ENCODE peak calls at places on chromosomes 7 and 10, in eight cellular contexts. Q, Y, W, B, F, X, O and P are unnamed samples.
A peak's percentile ranks its signal among the peaks of the same experiment; 100 is the strongest.

GRCh38 chr7:158924956-158925355 is 68.6 kb downstream of the DYNC2I1 start:
- DNase-seq in X (no peak), Y (no peak), F (no peak), O (no peak), B (no peak), W (no peak), Q (no peak), P (no peak)

GRCh38 chr10:7027913-7028808 is 382.7 kb downstream of the SFMBT2 start:
- DNase-seq in O (no peak), X (no peak), Q (no peak), W (peak; percentile 17), B (no peak), Y (no peak), F (no peak), P (no peak)

GRCh38 chr7:150820578-150821198 is 20.1 kb downstream of the TMEM176A start:
- DNase-seq in Y (no peak), Q (peak; percentile 12), B (no peak), W (no peak), O (no peak), F (no peak), X (no peak), P (no peak)

GRCh38 chr10:77531441-77532001 is 106.1 kb downstream of the KCNMA1 start:
- DNase-seq in W (peak; percentile 87), X (peak; percentile 68), F (peak; percentile 84), B (peak; percentile 63), O (no peak), Y (no peak), Q (no peak), P (no peak)

GRCh38 chr7:46812047-46812672 is 769.8 kb downstream of the TNS3 start:
- DNase-seq in Y (no peak), O (no peak), B (no peak), X (no peak), W (no peak), Q (no peak), F (no peak), P (no peak)

GRCh38 chr7:12529971-12530710 is 40.4 kb upstream of the SCIN start:
- DNase-seq in B (no peak), W (no peak), Y (no peak), X (no peak), Q (no peak), O (no peak), F (no peak), P (no peak)

GRCh38 chr10:72587568-72587967 is 38.3 kb downstream of the MICU1 start:
- DNase-seq in Y (no peak), B (no peak), F (no peak), X (no peak), W (no peak), Q (no peak), O (no peak), P (no peak)

GRCh38 chr10:43199088-43199683 is 60.9 kb downstream of the CSGALNACT2 start:
- DNase-seq in X (no peak), F (peak; percentile 44), B (no peak), O (no peak), W (no peak), Y (no peak), Q (no peak), P (peak; percentile 87)

GRCh38 chr10:71835671-71836593 is 15.1 kb downstream of the PSAP start:
- DNase-seq in O (peak; percentile 46), B (no peak), Q (no peak), W (peak; percentile 90), X (peak; percentile 82), Y (no peak), F (peak; percentile 89), P (no peak)

GRCh38 chr7:134532155-134533089 is 5.1 kb downstream of the AKR1B10 start:
- DNase-seq in Y (no peak), W (no peak), B (no peak), F (no peak), X (no peak), O (no peak), Q (no peak), P (no peak)

GRCh38 chr10:62433181-62433692 is 59.1 kb downstream of the ZNF365 start:
- DNase-seq in Q (no peak), Y (no peak), X (peak; percentile 77), B (peak; percentile 64), O (no peak), W (peak; percentile 57), F (peak; percentile 63), P (no peak)

GRCh38 chr7:16627236-16627635 is 18.3 kb downstream of the ANKMY2 start:
- DNase-seq in Y (no peak), O (no peak), X (no peak), Q (no peak), W (no peak), B (no peak), F (no peak), P (no peak)

GRCh38 chr7:122412441-122412840 is 107.9 kb upstream of the FEZF1 start:
- DNase-seq in Y (no peak), O (no peak), Q (no peak), B (no peak), W (no peak), F (no peak), X (no peak), P (no peak)

GRCh38 chr7:124152859-124153692 is 120.2 kb upstream of the TMEM229A start:
- DNase-seq in F (no peak), O (peak; percentile 59), B (no peak), X (no peak), Q (no peak), Y (peak; percentile 6), W (peak; percentile 66), P (no peak)

GRCh38 chr7:92421676-92422435 is 25.4 kb upstream of the GATAD1 start:
- DNase-seq in B (no peak), Q (no peak), O (peak; percentile 73), F (no peak), W (no peak), X (no peak), Y (no peak), P (no peak)

GRCh38 chr7:127995157-127995865 is 35.9 kb downstream of the LRRC4 start:
- DNase-seq in Y (no peak), Q (no peak), O (no peak), W (no peak), B (no peak), F (no peak), X (no peak), P (no peak)

GRCh38 chr7:107154826-107155225 is 14.0 kb upstream of the HBP1 start:
- DNase-seq in Q (no peak), F (no peak), Y (no peak), B (no peak), O (no peak), X (no peak), W (no peak), P (no peak)

GRCh38 chr7:27921081-27921836 is 181.3 kb downstream of the TAX1BP1 start:
- DNase-seq in B (no peak), O (peak; percentile 71), F (no peak), X (no peak), Q (no peak), W (peak; percentile 83), Y (peak; percentile 70), P (no peak)

GRCh38 chr7:74066626-74067025 is 17.0 kb upstream of the LIMK1 start:
- DNase-seq in O (no peak), Q (no peak), X (no peak), W (no peak), F (peak; percentile 40), B (no peak), Y (no peak), P (no peak)

GRCh38 chr7:74063223-74063641 is 20.4 kb upstream of the LIMK1 start:
- DNase-seq in F (peak; percentile 45), O (no peak), X (no peak), W (no peak), Y (no peak), B (no peak), Q (no peak), P (no peak)

GRCh38 chr7:74061840-74062539 is 21.6 kb upstream of the LIMK1 start:
- DNase-seq in W (no peak), B (peak; percentile 90), X (peak; percentile 90), O (no peak), Y (no peak), Q (peak; percentile 95), F (peak; percentile 87), P (peak; percentile 94)

GRCh38 chr7:74064696-74065095 is 18.9 kb upstream of the LIMK1 start:
- DNase-seq in X (no peak), Y (no peak), F (peak; percentile 33), B (no peak), O (no peak), W (no peak), Q (no peak), P (no peak)

GRCh38 chr7:74063646-74064045 is 20.0 kb upstream of the LIMK1 start:
- DNase-seq in W (no peak), O (no peak), B (no peak), Y (no peak), Q (no peak), F (peak; percentile 32), X (no peak), P (no peak)
- H3K36me3 ChIP-seq in W (no peaks in the 10 kb centered on the region), O (no peaks in the 10 kb centered on the region), B (no peaks in the 10 kb centered on the region), Y (no peaks in the 10 kb centered on the region), Q (peaks cover 68% of the 10 kb centered on the region), F (no peaks in the 10 kb centered on the region), X (peaks cover 50% of the 10 kb centered on the region), P (no peaks in the 10 kb centered on the region)

GRCh38 chr7:5774136-5774535 is 7.3 kb downstream of the RNF216 start:
- DNase-seq in X (no peak), Y (no peak), O (no peak), W (no peak), F (no peak), B (no peak), Q (no peak), P (no peak)
- H3K27ac ChIP-seq in X (no peak overlapping the region), Y (no peak overlapping the region), O (peak overlapping the region; percentile 29), W (peak overlapping the region; percentile 52), F (no peak overlapping the region), B (no peak overlapping the region), Q (no peak overlapping the region), P (no peak overlapping the region)

GRCh38 chr7:2374830-2375728 is 20.5 kb downstream of the EIF3B start:
- DNase-seq in B (no peak), F (no peak), Y (no peak), X (no peak), O (no peak), W (no peak), Q (no peak), P (no peak)
- H3K36me3 ChIP-seq in B (no peaks in the 10 kb centered on the region), F (peaks cover 27% of the 10 kb centered on the region), Y (peaks cover 79% of the 10 kb centered on the region), X (peaks cover 91% of the 10 kb centered on the region), O (peaks cover 76% of the 10 kb centered on the region), W (peaks cover 89% of the 10 kb centered on the region), Q (peaks cover 90% of the 10 kb centered on the region), P (peaks cover 93% of the 10 kb centered on the region)

GRCh38 chr10:110305767-110306451 is 1.2 kb upstream of the SMNDC1 start:
- DNase-seq in O (peak; percentile 64), B (no peak), Q (no peak), X (no peak), Y (peak; percentile 50), W (peak; percentile 87), F (no peak), P (no peak)
- H3K27ac ChIP-seq in O (peak overlapping the region; percentile 99), B (peak overlapping the region; percentile 92), Q (peak overlapping the region; percentile 95), X (peak overlapping the region; percentile 96), Y (peak overlapping the region; percentile 17), W (peak overlapping the region; percentile 95), F (peak overlapping the region; percentile 88), P (peak overlapping the region; percentile 95)

DNA sequence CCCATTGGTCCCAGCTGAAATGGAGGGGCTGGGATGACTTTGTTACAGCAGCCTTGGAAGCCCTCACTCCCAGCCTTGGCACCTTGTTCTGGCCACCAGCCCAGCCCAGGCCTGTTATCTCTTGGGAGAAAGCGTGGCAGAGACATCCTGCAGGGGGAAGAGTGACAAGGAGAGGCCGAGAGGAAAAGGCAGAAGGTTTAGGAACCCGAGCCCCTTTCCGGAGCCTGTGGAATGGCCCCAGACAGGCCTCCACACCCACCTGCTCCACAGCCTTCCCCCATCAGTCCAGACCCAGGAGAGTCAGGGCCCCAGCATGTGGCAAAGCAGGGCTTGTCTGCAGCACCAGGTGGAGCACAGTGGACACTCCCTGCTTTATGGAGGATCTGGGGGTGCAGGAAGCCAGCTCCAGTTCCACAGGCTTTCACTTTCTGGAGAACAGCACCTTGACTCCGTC is 24.1 kb upstream of the TRIM8 start:
- DNase-seq in W (no peak), O (no peak), X (no peak), Q (no peak), B (peak; percentile 24), F (peak; percentile 77), Y (no peak), P (no peak)
- H3K36me3 ChIP-seq in W (peaks cover 2% of the 10 kb centered on the region), O (no peaks in the 10 kb centered on the region), X (peaks cover 6% of the 10 kb centered on the region), Q (peaks cover 27% of the 10 kb centered on the region), B (no peaks in the 10 kb centered on the region), F (no peaks in the 10 kb centered on the region), Y (peaks cover 31% of the 10 kb centered on the region), P (peaks cover 12% of the 10 kb centered on the region)